ENCODE peak calls at places on chromosomes 5 and 9, in five cellular contexts. O is neural crest cell, L is heart left ventricle, Y is cardiac muscle cell, W is fibroblast of the aortic adventitia. T is an unnamed sample.

GRCh38 chr5:181181650-181182565 is 23.1 kb downstream of the TRIM7 start:
- DNase-seq in O (peak), L (peak), Y (peak), W (peak), T (peak)

GRCh38 chr5:157821822-157822622 is 36.9 kb downstream of the CLINT1 start:
- DNase-seq in O (no peak), L (no peak), Y (no peak), W (peak), T (peak)

GRCh38 chr9:112833081-112833480 is 57.6 kb downstream of the SLC46A2 start:
- DNase-seq in O (no peak), L (no peak), Y (no peak), W (no peak), T (no peak)

GRCh38 chr5:150060471-150060870 is 25.9 kb downstream of the CSF1R start:
- DNase-seq in O (no peak), L (no peak), Y (no peak), W (no peak), T (no peak)

GRCh38 chr5:9233712-9234111 is 312.2 kb downstream of the SEMA5A start:
- DNase-seq in O (no peak), L (no peak), Y (peak), W (peak), T (no peak)

GRCh38 chr9:73845539-73845938 is 651.6 kb upstream of the RORB start:
- DNase-seq in O (no peak), L (no peak), Y (no peak), W (no peak), T (no peak)

GRCh38 chr5:179833056-179833708 is 12.5 kb downstream of the SQSTM1 start:
- DNase-seq in O (no peak), L (no peak), Y (no peak), W (no peak), T (no peak)

GRCh38 chr9:100111235-100111634 is 12.2 kb downstream of the INVS start:
- DNase-seq in O (no peak), L (peak), Y (peak), W (peak), T (no peak)

GRCh38 chr5:79529110-79529509 is 15.2 kb upstream of the HOMER1 start:
- DNase-seq in O (no peak), L (no peak), Y (no peak), W (no peak), T (no peak)

GRCh38 chr9:121322737-121323448 is 47.2 kb downstream of the STOM start:
- DNase-seq in O (no peak), L (no peak), Y (no peak), W (no peak), T (no peak)

GRCh38 chr9:93088656-93089015 is 7.4 kb upstream of the CARD19 start:
- DNase-seq in O (no peak), L (peak), Y (no peak), W (no peak), T (no peak)

GRCh38 chr9:109830587-109830986 is 50.6 kb downstream of the PALM2AKAP2 start:
- DNase-seq in O (no peak), L (no peak), Y (no peak), W (no peak), T (no peak)

GRCh38 chr9:118522093-118523028 is 818.2 kb downstream of the TLR4 start:
- DNase-seq in O (peak), L (peak), Y (peak), W (peak), T (peak)

GRCh38 chr9:136309101-136309801 is 5.4 kb upstream of the CCDC187 start:
- DNase-seq in O (no peak), L (no peak), Y (no peak), W (no peak), T (peak)

GRCh38 chr5:149422429-149423286 is 43.6 kb upstream of the IL17B start:
- DNase-seq in O (peak), L (peak), Y (peak), W (peak), T (no peak)

GRCh38 chr5:140202078-140202477 is 27.1 kb downstream of the CYSTM1 start:
- DNase-seq in O (no peak), L (no peak), Y (no peak), W (peak), T (no peak)

GRCh38 chr5:3594514-3595101 is 1.0 kb upstream of the IRX1 start:
- DNase-seq in O (no peak), L (no peak), Y (no peak), W (peak), T (no peak)

GRCh38 chr5:153562189-153562588 is 71.7 kb downstream of the GRIA1 start:
- DNase-seq in O (no peak), L (no peak), Y (peak), W (peak), T (no peak)

GRCh38 chr5:91020065-91020800 is 362.9 kb downstream of the ARRDC3 start:
- DNase-seq in O (no peak), L (no peak), Y (peak), W (no peak), T (no peak)

GRCh38 chr5:8695902-8696301 is 827.0 kb downstream of the MTRR start:
- DNase-seq in O (no peak), L (no peak), Y (no peak), W (no peak), T (no peak)

GRCh38 chr5:117623042-117623815 is 1048.6 kb upstream of the SEMA6A start:
- DNase-seq in O (no peak), L (no peak), Y (no peak), W (no peak), T (no peak)

GRCh38 chr9:14395300-14396082 is 81.5 kb upstream of the NFIB start:
- DNase-seq in O (no peak), L (peak), Y (no peak), W (no peak), T (no peak)

GRCh38 chr5:180096616-180097015 is 25.1 kb upstream of the RNF130 start:
- DNase-seq in O (no peak), L (no peak), Y (no peak), W (no peak), T (no peak)

GRCh38 chr5:144581044-144581443 is 410.4 kb downstream of the KCTD16 start:
- DNase-seq in O (no peak), L (no peak), Y (no peak), W (no peak), T (no peak)

GRCh38 chr9:5712651-5713360 is 83.9 kb downstream of the RIC1 start:
- DNase-seq in O (no peak), L (no peak), Y (no peak), W (no peak), T (no peak)

GRCh38 chr9:5718296-5719032 is 89.6 kb downstream of the RIC1 start:
- DNase-seq in O (no peak), L (no peak), Y (no peak), W (peak), T (no peak)

GRCh38 chr9:5715548-5716127 is 86.7 kb downstream of the RIC1 start:
- DNase-seq in O (no peak), L (no peak), Y (no peak), W (no peak), T (no peak)

GRCh38 chr9:5719546-5719945 is 90.6 kb downstream of the RIC1 start:
- DNase-seq in O (no peak), L (no peak), Y (no peak), W (peak), T (no peak)

DNA sequence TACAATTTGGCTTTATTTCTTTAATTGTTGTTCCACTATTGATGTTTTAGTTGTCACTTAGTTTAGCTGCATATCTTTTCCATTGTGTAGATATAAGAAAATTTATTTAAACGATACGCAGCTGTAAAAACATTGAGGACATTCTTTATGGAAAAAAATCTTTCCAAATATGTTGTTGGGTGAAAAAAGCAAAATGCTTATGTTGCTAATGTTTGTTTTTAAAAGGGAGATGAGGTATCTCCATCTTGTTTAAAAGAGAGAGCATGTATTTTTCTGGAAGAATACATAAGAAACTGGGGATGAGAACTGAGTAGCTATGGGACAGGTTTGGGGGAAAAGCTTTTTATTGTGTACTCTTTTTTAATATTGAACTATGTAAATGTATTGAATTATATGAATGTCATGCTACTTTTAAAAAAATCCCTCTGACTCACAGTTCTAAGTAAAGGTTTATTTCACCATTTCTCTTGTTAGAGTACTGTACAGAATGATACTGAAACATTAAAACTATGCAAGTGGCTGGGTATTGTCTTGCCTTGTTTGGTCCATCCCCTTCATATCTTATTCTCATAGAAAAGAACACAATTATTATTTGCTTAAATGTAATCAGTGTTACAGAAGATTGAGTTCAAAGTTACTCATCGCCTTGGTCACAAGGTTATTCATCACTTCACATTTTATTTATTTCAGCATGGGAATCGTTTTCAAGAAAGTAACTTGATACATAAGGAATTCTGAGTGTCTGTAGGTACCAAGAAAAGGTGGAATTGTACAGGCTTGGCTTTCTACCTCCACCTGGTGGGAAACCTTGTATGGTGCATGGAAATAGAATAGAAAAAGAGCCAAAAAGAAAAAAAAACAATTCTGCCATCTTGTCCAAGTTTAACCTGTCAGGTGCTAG is 85.8 kb downstream of the RIC1 start:
- DNase-seq in O (no peak), L (no peak), Y (peak), W (peak), T (no peak)
- TF ChIP-seq CTCF in O (peak), L (no peak), Y (peak), W (peak), T (no peak)

GRCh38 chr5:16776611-16777251 is 159.4 kb downstream of the MYO10 start:
- DNase-seq in O (peak), L (peak), Y (no peak), W (no peak), T (no peak)
- TF ChIP-seq CTCF in O (peak), L (peak), Y (no peak), W (peak), T (no peak)

GRCh38 chr9:33249087-33249657 is 9.2 kb downstream of the SPINK4 start:
- DNase-seq in O (no peak), L (no peak), Y (no peak), W (no peak), T (no peak)
- TF ChIP-seq CTCF in O (no peak), L (no peak), Y (no peak), W (no peak), T (no peak)

GRCh38 chr9:75588808-75589207 is 301.7 kb upstream of the PCSK5 start:
- DNase-seq in O (no peak), L (no peak), Y (no peak), W (no peak), T (no peak)
- TF ChIP-seq CTCF in O (peak), L (no peak), Y (no peak), W (no peak), T (no peak)

GRCh38 chr5:74316064-74316586 is 324.4 kb downstream of the ENC1 start:
- DNase-seq in O (no peak), L (no peak), Y (peak), W (peak), T (no peak)
- TF ChIP-seq CTCF in O (no peak), L (no peak), Y (no peak), W (no peak), T (no peak)

T was measured in activated CD8-positive, alpha-beta T cell treated with anti-CD3 and anti-CD28 coated beads for 36 hours.